ENCODE peak calls at places on chromosomes 11 and 22, in nine cellular contexts. One of them, this sample, is unnamed.

GRCh38 chr22:37254206-37254866 is 10.3 kb upstream of the RAC2 start:
- DNase-seq in choroid plexus epithelial cell: peak; percentile 85
- DNase-seq in A673: peak; percentile 33
- DNase-seq in CD8-positive, alpha-beta T cell: no peak
- DNase-seq in endodermal cell: peak; percentile 31
- DNase-seq in psoas muscle: no peak
- DNase-seq in lower leg skin: no peak
- DNase-seq in astrocyte of the cerebellum: peak; percentile 60
- DNase-seq in GM23338: no peak
- DNase-seq in this sample: no peak

GRCh38 chr11:102611291-102611690 is 13.8 kb downstream of the MMP20 start:
- DNase-seq in astrocyte of the cerebellum: no peak
- DNase-seq in A673: no peak
- DNase-seq in psoas muscle: no peak
- DNase-seq in endodermal cell: no peak
- DNase-seq in CD8-positive, alpha-beta T cell: no peak
- DNase-seq in GM23338: no peak
- DNase-seq in choroid plexus epithelial cell: no peak
- DNase-seq in lower leg skin: no peak
- DNase-seq in this sample: no peak

GRCh38 chr11:75639752-75640151 is 29.1 kb downstream of the MAP6 start:
- DNase-seq in endodermal cell: no peak
- DNase-seq in lower leg skin: peak; percentile 60
- DNase-seq in CD8-positive, alpha-beta T cell: no peak
- DNase-seq in psoas muscle: peak; percentile 58
- DNase-seq in GM23338: no peak
- DNase-seq in A673: peak; percentile 78
- DNase-seq in choroid plexus epithelial cell: peak; percentile 77
- DNase-seq in astrocyte of the cerebellum: no peak
- DNase-seq in this sample: no peak

GRCh38 chr22:48785792-48786678 is 1041.6 kb downstream of the BRD1 start:
- DNase-seq in lower leg skin: peak; percentile 3
- DNase-seq in A673: no peak
- DNase-seq in psoas muscle: no peak
- DNase-seq in GM23338: no peak
- DNase-seq in astrocyte of the cerebellum: no peak
- DNase-seq in endodermal cell: peak; percentile 39
- DNase-seq in choroid plexus epithelial cell: no peak
- DNase-seq in CD8-positive, alpha-beta T cell: no peak
- DNase-seq in this sample: no peak

GRCh38 chr22:32653823-32654222 is 147.7 kb upstream of the TIMP3 start:
- DNase-seq in lower leg skin: no peak
- DNase-seq in GM23338: no peak
- DNase-seq in CD8-positive, alpha-beta T cell: no peak
- DNase-seq in astrocyte of the cerebellum: no peak
- DNase-seq in endodermal cell: no peak
- DNase-seq in psoas muscle: no peak
- DNase-seq in A673: no peak
- DNase-seq in choroid plexus epithelial cell: no peak
- DNase-seq in this sample: no peak

GRCh38 chr11:8066036-8066910 is 14.7 kb upstream of the TUB start:
- DNase-seq in endodermal cell: peak; percentile 50
- DNase-seq in CD8-positive, alpha-beta T cell: no peak
- DNase-seq in A673: no peak
- DNase-seq in lower leg skin: no peak
- DNase-seq in GM23338: no peak
- DNase-seq in psoas muscle: no peak
- DNase-seq in choroid plexus epithelial cell: no peak
- DNase-seq in astrocyte of the cerebellum: no peak
- DNase-seq in this sample: no peak

GRCh38 chr22:41442240-41442792 is 4.3 kb downstream of the TOB2 start:
- DNase-seq in astrocyte of the cerebellum: no peak
- DNase-seq in A673: no peak
- DNase-seq in psoas muscle: no peak
- DNase-seq in lower leg skin: no peak
- DNase-seq in GM23338: no peak
- DNase-seq in endodermal cell: no peak
- DNase-seq in choroid plexus epithelial cell: no peak
- DNase-seq in CD8-positive, alpha-beta T cell: no peak
- DNase-seq in this sample: no peak

GRCh38 chr11:29343465-29344333 is 673.1 kb downstream of the KCNA4 start:
- DNase-seq in astrocyte of the cerebellum: no peak
- DNase-seq in CD8-positive, alpha-beta T cell: peak; percentile 4
- DNase-seq in choroid plexus epithelial cell: peak; percentile 73
- DNase-seq in psoas muscle: peak; percentile 31
- DNase-seq in endodermal cell: peak; percentile 92
- DNase-seq in lower leg skin: no peak
- DNase-seq in GM23338: peak; percentile 72
- DNase-seq in A673: peak; percentile 89
- DNase-seq in this sample: no peak

GRCh38 chr11:76765863-76766350 is 17.2 kb upstream of the TSKU start:
- DNase-seq in CD8-positive, alpha-beta T cell: no peak
- DNase-seq in psoas muscle: no peak
- DNase-seq in endodermal cell: peak; percentile 36
- DNase-seq in GM23338: no peak
- DNase-seq in astrocyte of the cerebellum: no peak
- DNase-seq in A673: no peak
- DNase-seq in lower leg skin: no peak
- DNase-seq in choroid plexus epithelial cell: no peak
- DNase-seq in this sample: no peak

GRCh38 chr11:76768091-76769047 is 14.8 kb upstream of the TSKU start:
- DNase-seq in lower leg skin: peak; percentile 71
- DNase-seq in CD8-positive, alpha-beta T cell: no peak
- DNase-seq in GM23338: no peak
- DNase-seq in psoas muscle: peak; percentile 52
- DNase-seq in endodermal cell: peak; percentile 82
- DNase-seq in choroid plexus epithelial cell: no peak
- DNase-seq in A673: peak; percentile 61
- DNase-seq in astrocyte of the cerebellum: no peak
- DNase-seq in this sample: no peak

GRCh38 chr11:76766521-76766920 is 16.6 kb upstream of the TSKU start:
- DNase-seq in psoas muscle: no peak
- DNase-seq in choroid plexus epithelial cell: no peak
- DNase-seq in lower leg skin: no peak
- DNase-seq in A673: no peak
- DNase-seq in endodermal cell: no peak
- DNase-seq in CD8-positive, alpha-beta T cell: no peak
- DNase-seq in GM23338: no peak
- DNase-seq in astrocyte of the cerebellum: no peak
- DNase-seq in this sample: no peak

GRCh38 chr11:76769071-76769560 is 14.0 kb upstream of the TSKU start:
- DNase-seq in endodermal cell: peak; percentile 85
- DNase-seq in A673: peak; percentile 78
- DNase-seq in astrocyte of the cerebellum: no peak
- DNase-seq in lower leg skin: no peak
- DNase-seq in choroid plexus epithelial cell: peak; percentile 72
- DNase-seq in psoas muscle: no peak
- DNase-seq in CD8-positive, alpha-beta T cell: no peak
- DNase-seq in GM23338: no peak
- DNase-seq in this sample: no peak

DNA sequence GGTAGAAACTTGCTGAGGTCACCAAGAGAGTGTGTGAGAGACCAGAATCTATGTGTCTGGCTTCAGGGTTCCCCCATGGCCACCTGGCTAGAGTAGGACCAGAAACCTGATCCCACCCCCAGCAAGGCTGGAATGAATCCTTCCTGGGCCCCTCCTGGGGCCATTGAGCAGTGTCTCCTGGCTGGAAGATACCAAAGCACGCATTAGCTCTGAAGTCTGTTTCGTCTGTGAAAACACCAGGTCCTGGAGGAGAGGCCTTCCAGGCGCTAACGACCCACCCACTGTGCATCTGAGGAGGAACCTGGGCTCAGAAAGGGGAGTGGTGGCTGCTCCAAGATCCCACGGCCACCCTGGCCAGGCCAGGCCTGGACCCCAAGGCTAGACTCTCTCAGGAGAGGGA is 15.5 kb upstream of the TSKU start:
- DNase-seq in GM23338: no peak
- DNase-seq in astrocyte of the cerebellum: no peak
- DNase-seq in A673: no peak
- DNase-seq in choroid plexus epithelial cell: no peak
- DNase-seq in lower leg skin: no peak
- DNase-seq in psoas muscle: no peak
- DNase-seq in CD8-positive, alpha-beta T cell: no peak
- DNase-seq in endodermal cell: peak; percentile 71
- DNase-seq in this sample: no peak
- H3K4me3 ChIP-seq in GM23338: no peak overlapping the region
- H3K4me3 ChIP-seq in astrocyte of the cerebellum: no peak overlapping the region
- H3K4me3 ChIP-seq in A673: no peak overlapping the region
- H3K4me3 ChIP-seq in choroid plexus epithelial cell: no peak overlapping the region
- H3K4me3 ChIP-seq in lower leg skin: no peak overlapping the region
- H3K4me3 ChIP-seq in psoas muscle: no peak overlapping the region
- H3K4me3 ChIP-seq in CD8-positive, alpha-beta T cell: no peak overlapping the region
- H3K4me3 ChIP-seq in endodermal cell: no peak overlapping the region
- H3K4me3 ChIP-seq in this sample: no peak overlapping the region

GRCh38 chr11:3020011-3020410 is 27.9 kb upstream of the NAP1L4 start:
- DNase-seq in A673: no peak
- DNase-seq in endodermal cell: no peak
- DNase-seq in CD8-positive, alpha-beta T cell: no peak
- DNase-seq in GM23338: no peak
- DNase-seq in lower leg skin: no peak
- DNase-seq in psoas muscle: no peak
- DNase-seq in choroid plexus epithelial cell: no peak
- DNase-seq in astrocyte of the cerebellum: no peak
- DNase-seq in this sample: no peak

GRCh38 chr11:3022300-3022967 is 30.3 kb upstream of the NAP1L4 start:
- DNase-seq in psoas muscle: no peak
- DNase-seq in endodermal cell: no peak
- DNase-seq in GM23338: no peak
- DNase-seq in CD8-positive, alpha-beta T cell: no peak
- DNase-seq in A673: peak; percentile 94
- DNase-seq in choroid plexus epithelial cell: peak; percentile 99
- DNase-seq in astrocyte of the cerebellum: peak; percentile 26
- DNase-seq in lower leg skin: no peak
- DNase-seq in this sample: no peak

GRCh38 chr11:3022982-3023381 is 30.9 kb upstream of the NAP1L4 start:
- DNase-seq in A673: no peak
- DNase-seq in endodermal cell: no peak
- DNase-seq in psoas muscle: no peak
- DNase-seq in CD8-positive, alpha-beta T cell: no peak
- DNase-seq in astrocyte of the cerebellum: peak; percentile 45
- DNase-seq in choroid plexus epithelial cell: peak; percentile 96
- DNase-seq in GM23338: no peak
- DNase-seq in lower leg skin: no peak
- DNase-seq in this sample: peak; percentile 39

GRCh38 chr11:3016861-3017260 is 24.7 kb upstream of the NAP1L4 start:
- DNase-seq in choroid plexus epithelial cell: no peak
- DNase-seq in astrocyte of the cerebellum: no peak
- DNase-seq in A673: no peak
- DNase-seq in psoas muscle: no peak
- DNase-seq in GM23338: no peak
- DNase-seq in lower leg skin: no peak
- DNase-seq in CD8-positive, alpha-beta T cell: no peak
- DNase-seq in endodermal cell: no peak
- DNase-seq in this sample: no peak

DNA sequence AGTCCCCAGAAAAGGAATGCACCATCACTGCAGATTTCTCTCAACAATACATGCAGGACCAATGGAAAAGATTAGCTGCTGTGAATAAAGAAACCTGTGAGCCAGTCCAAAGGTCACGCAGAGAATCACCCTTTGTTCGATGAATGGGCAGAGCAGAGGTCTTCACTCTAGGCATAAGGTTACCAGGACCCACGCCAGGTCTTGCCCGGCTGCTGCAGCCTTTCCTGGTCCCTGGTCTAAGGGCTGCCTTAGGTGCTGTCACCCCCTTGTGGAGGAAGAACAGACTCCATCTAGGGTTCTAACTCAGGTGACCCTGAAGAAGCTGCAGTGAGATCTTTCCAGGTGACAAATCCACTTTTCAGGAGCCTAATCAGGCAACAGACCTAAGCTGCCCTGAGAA is 29.0 kb upstream of the NAP1L4 start:
- DNase-seq in GM23338: peak; percentile 78
- DNase-seq in astrocyte of the cerebellum: no peak
- DNase-seq in endodermal cell: peak; percentile 89
- DNase-seq in lower leg skin: no peak
- DNase-seq in A673: peak; percentile 35
- DNase-seq in psoas muscle: no peak
- DNase-seq in choroid plexus epithelial cell: peak; percentile 72
- DNase-seq in CD8-positive, alpha-beta T cell: peak; percentile 59
- DNase-seq in this sample: no peak
- TF ChIP-seq CTCF in GM23338: peak; percentile 75
- TF ChIP-seq CTCF in astrocyte of the cerebellum: peak; percentile 81
- TF ChIP-seq CTCF in endodermal cell: peak; percentile 85
- TF ChIP-seq CTCF in lower leg skin: no peak
- TF ChIP-seq CTCF in A673: peak; percentile 45
- TF ChIP-seq CTCF in psoas muscle: peak; percentile 37
- TF ChIP-seq CTCF in choroid plexus epithelial cell: peak; percentile 82
- TF ChIP-seq CTCF in CD8-positive, alpha-beta T cell: peak; percentile 75
- TF ChIP-seq CTCF in this sample: peak; percentile 43

GRCh38 chr11:73978576-73979086 is 4.0 kb downstream of the UCP2 start:
- DNase-seq in choroid plexus epithelial cell: no peak
- DNase-seq in psoas muscle: no peak
- DNase-seq in endodermal cell: no peak
- DNase-seq in CD8-positive, alpha-beta T cell: no peak
- DNase-seq in A673: no peak
- DNase-seq in GM23338: no peak
- DNase-seq in lower leg skin: no peak
- DNase-seq in astrocyte of the cerebellum: no peak
- DNase-seq in this sample: no peak

GRCh38 chr11:73977856-73978519 is 4.7 kb downstream of the UCP2 start:
- DNase-seq in psoas muscle: no peak
- DNase-seq in astrocyte of the cerebellum: no peak
- DNase-seq in A673: no peak
- DNase-seq in CD8-positive, alpha-beta T cell: no peak
- DNase-seq in GM23338: no peak
- DNase-seq in lower leg skin: no peak
- DNase-seq in choroid plexus epithelial cell: no peak
- DNase-seq in endodermal cell: no peak
- DNase-seq in this sample: no peak

GRCh38 chr11:73981051-73981805 is 1.4 kb downstream of the UCP2 start:
- DNase-seq in CD8-positive, alpha-beta T cell: no peak
- DNase-seq in endodermal cell: peak; percentile 33
- DNase-seq in GM23338: no peak
- DNase-seq in psoas muscle: no peak
- DNase-seq in A673: no peak
- DNase-seq in lower leg skin: no peak
- DNase-seq in astrocyte of the cerebellum: no peak
- DNase-seq in choroid plexus epithelial cell: no peak
- DNase-seq in this sample: no peak

GRCh38 chr11:73982595-73982989 is at the start of gene UCP2:
- DNase-seq in lower leg skin: peak; percentile 68
- DNase-seq in CD8-positive, alpha-beta T cell: peak; percentile 86
- DNase-seq in A673: peak; percentile 96
- DNase-seq in GM23338: peak; percentile 84
- DNase-seq in astrocyte of the cerebellum: peak; percentile 3
- DNase-seq in endodermal cell: peak; percentile 92
- DNase-seq in choroid plexus epithelial cell: peak; percentile 82
- DNase-seq in psoas muscle: peak; percentile 91
- DNase-seq in this sample: no peak

GRCh38 chr11:73980001-73980960 is 2.4 kb downstream of the UCP2 start:
- DNase-seq in lower leg skin: peak; percentile 56
- DNase-seq in endodermal cell: peak; percentile 41
- DNase-seq in psoas muscle: peak; percentile 39
- DNase-seq in GM23338: peak; percentile 30
- DNase-seq in choroid plexus epithelial cell: peak; percentile 36
- DNase-seq in CD8-positive, alpha-beta T cell: peak; percentile 83
- DNase-seq in astrocyte of the cerebellum: no peak
- DNase-seq in A673: no peak
- DNase-seq in this sample: no peak
- H3K4me3 ChIP-seq in lower leg skin: no peak overlapping the region
- H3K4me3 ChIP-seq in endodermal cell: peak overlapping the region; percentile 92
- H3K4me3 ChIP-seq in psoas muscle: peak overlapping the region; percentile 71
- H3K4me3 ChIP-seq in GM23338: peak overlapping the region; percentile 98
- H3K4me3 ChIP-seq in choroid plexus epithelial cell: no peak overlapping the region
- H3K4me3 ChIP-seq in CD8-positive, alpha-beta T cell: peak overlapping the region; percentile 100
- H3K4me3 ChIP-seq in astrocyte of the cerebellum: no peak overlapping the region
- H3K4me3 ChIP-seq in A673: no peak overlapping the region
- H3K4me3 ChIP-seq in this sample: no peak overlapping the region

DNA sequence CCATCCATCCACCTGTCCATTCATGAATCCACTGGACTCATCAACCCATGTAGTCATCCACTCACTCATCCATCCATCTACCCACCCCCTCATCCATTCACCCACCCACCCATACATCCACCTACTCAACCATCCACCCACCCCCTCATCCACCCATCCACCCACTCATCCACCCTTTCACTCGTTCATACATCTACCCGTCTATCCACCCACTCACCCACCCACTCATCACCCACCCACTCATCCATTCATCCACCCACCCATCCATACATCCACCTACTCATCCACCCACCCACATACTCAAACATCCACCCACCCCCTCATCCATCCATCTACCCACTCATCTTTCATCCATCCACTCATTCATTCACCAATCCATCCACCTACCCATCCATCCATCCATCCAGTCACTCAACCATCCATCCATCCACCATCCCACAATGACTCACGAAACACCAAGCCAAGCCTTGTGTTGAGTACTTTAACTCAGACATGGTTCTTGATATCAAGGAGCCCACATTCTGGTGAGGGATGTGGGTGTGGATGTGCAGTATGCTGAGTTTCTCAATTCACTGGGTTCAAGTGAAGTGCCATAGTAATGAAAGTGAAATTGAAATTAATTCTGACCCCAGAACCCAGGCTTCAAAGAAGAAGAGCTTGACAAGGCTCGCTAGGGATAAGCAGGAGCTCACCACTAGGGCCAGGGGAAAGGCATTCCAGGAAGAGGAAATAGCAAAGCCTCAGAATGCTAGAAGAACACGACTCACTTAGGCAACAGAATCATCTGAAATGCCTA is 37.5 kb downstream of the RTL6 start:
- DNase-seq in lower leg skin: no peak
- DNase-seq in psoas muscle: no peak
- DNase-seq in astrocyte of the cerebellum: no peak
- DNase-seq in GM23338: no peak
- DNase-seq in A673: no peak
- DNase-seq in endodermal cell: no peak
- DNase-seq in CD8-positive, alpha-beta T cell: no peak
- DNase-seq in choroid plexus epithelial cell: no peak
- DNase-seq in this sample: no peak
- TF ChIP-seq CTCF in lower leg skin: no peak
- TF ChIP-seq CTCF in psoas muscle: no peak
- TF ChIP-seq CTCF in astrocyte of the cerebellum: no peak
- TF ChIP-seq CTCF in GM23338: no peak
- TF ChIP-seq CTCF in A673: no peak
- TF ChIP-seq CTCF in endodermal cell: peak; percentile 26
- TF ChIP-seq CTCF in CD8-positive, alpha-beta T cell: no peak
- TF ChIP-seq CTCF in choroid plexus epithelial cell: no peak
- TF ChIP-seq CTCF in this sample: no peak

This sample was measured in AG09309.